ENCODE peak calls at places on chromosomes 12 and 14, in five cellular contexts. X is non-pigmented ciliary epithelial cell; N is HepG2; U is stimulated activated CD4-positive, alpha-beta T cell treated with anti-CD3 and anti-CD28 coated beads, Interleukin-1b, Interleukin-23, amount 100 ng/mL, for 24 hours; E is HEK293T. A is an unnamed sample.

GRCh38 chr14:61489002-61489401 is 167.6 kb downstream of the PRKCH start:
- DNase-seq in X (no peak), N (no peak), U (no peak), E (no peak), A (no peak)

GRCh38 chr12:58873496-58873895 is 46.8 kb downstream of the LRIG3 start:
- DNase-seq in X (no peak), N (no peak), U (no peak), E (no peak), A (no peak)

GRCh38 chr14:102140027-102140749 is 491 bp downstream of the WDR20 start:
- DNase-seq in X (no peak), N (peak), U (peak), E (peak), A (no peak)

GRCh38 chr14:85024931-85025330 is 505.0 kb upstream of the FLRT2 start:
- DNase-seq in X (no peak), N (no peak), U (no peak), E (no peak), A (no peak)

GRCh38 chr12:49763006-49763591 is 21.7 kb downstream of the TMBIM6 start:
- DNase-seq in X (no peak), N (peak), U (peak), E (peak), A (peak)

GRCh38 chr12:115259968-115260806 is 576.2 kb upstream of the TBX3 start:
- DNase-seq in X (no peak), N (peak), U (no peak), E (no peak), A (no peak)

GRCh38 chr12:8031872-8032241 is 659 bp upstream of the FOXJ2 start:
- DNase-seq in X (no peak), N (no peak), U (no peak), E (no peak), A (no peak)

GRCh38 chr14:58871972-58872530 is 234.3 kb downstream of the DACT1 start:
- DNase-seq in X (no peak), N (no peak), U (no peak), E (no peak), A (no peak)

GRCh38 chr12:6635375-6635855 is 344 bp downstream of the LPAR5 start:
- DNase-seq in X (no peak), N (no peak), U (peak), E (no peak), A (no peak)

GRCh38 chr14:73786632-73786941 is 65.0 kb upstream of the PTGR2 start:
- DNase-seq in X (no peak), N (no peak), U (no peak), E (peak), A (no peak)

GRCh38 chr14:20499108-20499507 is 6.2 kb upstream of the RNASE10 start:
- DNase-seq in X (no peak), N (no peak), U (no peak), E (peak), A (no peak)

GRCh38 chr14:20631821-20632389 is 9.6 kb downstream of the OR6S1 start:
- DNase-seq in X (no peak), N (peak), U (no peak), E (peak), A (peak)

GRCh38 chr12:122326597-122326996 is 60.3 kb upstream of the VPS33A start:
- DNase-seq in X (no peak), N (no peak), U (no peak), E (no peak), A (no peak)

GRCh38 chr14:61780125-61780524 is 17.9 kb downstream of the SNAPC1 start:
- DNase-seq in X (no peak), N (no peak), U (no peak), E (no peak), A (no peak)

GRCh38 chr12:67927231-67927630 is 62.0 kb upstream of the IFNG-AS1 start:
- DNase-seq in X (no peak), N (no peak), U (no peak), E (no peak), A (no peak)

A was measured in HT-29.